ENCODE peak calls at places on chromosomes 2 and 18, in nine cellular contexts. E is left lung; G is stomach; Q is effector memory CD4-positive, alpha-beta T cell; B is HL-60; M is right atrium auricular region; P is left ventricle myocardium inferior; V is choroid plexus epithelial cell; F is cardiac fibroblast. Y is an unnamed sample.

GRCh38 chr2:187878096-187878495 is 323.9 kb upstream of the TFPI start:
- DNase-seq in F (no peak), P (no peak), G (no peak), M (no peak), B (no peak), V (no peak), E (no peak), Q (no peak), Y (no peak)

GRCh38 chr2:73257425-73258125 is 23.5 kb downstream of the CCT7 start:
- DNase-seq in B (peak), Q (no peak), F (no peak), V (no peak), P (no peak), E (peak), M (no peak), G (no peak), Y (no peak)

GRCh38 chr2:212495076-212495475 is 43.5 kb downstream of the ERBB4 start:
- DNase-seq in Q (no peak), G (no peak), B (no peak), E (no peak), P (no peak), M (no peak), F (no peak), V (no peak), Y (no peak)

GRCh38 chr2:221097568-221097915 is 474.6 kb downstream of the EPHA4 start:
- DNase-seq in F (no peak), Q (no peak), P (no peak), M (no peak), G (no peak), E (no peak), V (no peak), B (no peak), Y (peak)

GRCh38 chr18:765764-766549 is 46.1 kb downstream of the YES1 start:
- DNase-seq in G (peak), E (no peak), B (no peak), P (no peak), F (no peak), M (no peak), Q (no peak), V (no peak), Y (peak)

GRCh38 chr2:101616411-101616810 is 81.1 kb upstream of the MAP4K4 start:
- DNase-seq in P (peak), V (peak), M (peak), B (no peak), E (no peak), Q (no peak), G (peak), F (no peak), Y (no peak)

GRCh38 chr2:235390108-235390815 is 103.6 kb upstream of the AGAP1 start:
- DNase-seq in M (no peak), Q (peak), E (no peak), B (peak), F (no peak), V (peak), G (no peak), P (no peak), Y (no peak)

GRCh38 chr18:159037-159652 is 788 bp downstream of the USP14 start:
- DNase-seq in G (no peak), Q (no peak), B (no peak), F (peak), V (peak), P (no peak), M (no peak), E (no peak), Y (no peak)

GRCh38 chr18:3321133-3321812 is 59.3 kb downstream of the MYL12B start:
- DNase-seq in F (peak), E (no peak), B (no peak), V (peak), M (no peak), G (no peak), P (no peak), Q (no peak), Y (no peak)

GRCh38 chr2:20597868-20598183 is 53.1 kb downstream of the HS1BP3 start:
- DNase-seq in E (peak), F (no peak), M (no peak), G (no peak), Q (no peak), V (no peak), B (no peak), P (no peak), Y (peak)

GRCh38 chr2:74488643-74489481 is 6.0 kb downstream of the TTC31 start:
- DNase-seq in Q (no peak), F (no peak), P (no peak), G (no peak), B (no peak), V (no peak), M (no peak), E (no peak), Y (peak)

GRCh38 chr2:129139380-129139779 is 820.7 kb upstream of the HS6ST1 start:
- DNase-seq in V (no peak), F (no peak), P (no peak), Q (no peak), B (no peak), G (no peak), E (no peak), M (no peak), Y (no peak)

GRCh38 chr2:225056330-225057073 is 14.2 kb upstream of the DOCK10 start:
- DNase-seq in G (no peak), P (no peak), Q (no peak), F (peak), B (no peak), M (no peak), E (no peak), V (peak), Y (no peak)

GRCh38 chr2:85246348-85246747 is 81.4 kb downstream of the TGOLN2 start:
- DNase-seq in B (no peak), E (no peak), V (no peak), F (no peak), Q (no peak), M (no peak), P (no peak), G (no peak), Y (peak)

GRCh38 chr2:235223011-235223410 is 270.8 kb upstream of the AGAP1 start:
- DNase-seq in B (no peak), F (no peak), P (no peak), Q (no peak), G (no peak), V (no peak), M (no peak), E (no peak), Y (no peak)

GRCh38 chr2:221500501-221501209 is 71.4 kb downstream of the EPHA4 start:
- DNase-seq in G (no peak), P (no peak), F (no peak), Q (no peak), B (no peak), V (no peak), E (no peak), M (no peak), Y (no peak)

GRCh38 chr2:225318440-225318839 is 81.1 kb upstream of the NYAP2 start:
- DNase-seq in V (no peak), G (no peak), B (no peak), F (no peak), P (no peak), Q (no peak), E (no peak), M (no peak), Y (no peak)

GRCh38 chr2:241983571-241984270 is 114.2 kb downstream of the RTP5 start:
- DNase-seq in E (no peak), B (no peak), Q (no peak), M (peak), V (no peak), F (no peak), P (no peak), G (peak), Y (no peak)

GRCh38 chr2:234764378-234764777 is 187.4 kb upstream of the SH3BP4 start:
- DNase-seq in B (no peak), E (no peak), M (no peak), V (no peak), Q (no peak), F (no peak), P (no peak), G (no peak), Y (no peak)

GRCh38 chr2:131366643-131367042 is 2.7 kb upstream of the RAB6D start:
- DNase-seq in G (no peak), V (no peak), P (no peak), Q (no peak), F (no peak), E (no peak), M (no peak), B (no peak), Y (no peak)

GRCh38 chr2:26144031-26144430 is 28.9 kb upstream of the GAREM2 start:
- DNase-seq in E (no peak), F (no peak), G (no peak), Q (no peak), P (no peak), M (no peak), V (no peak), B (no peak), Y (no peak)

GRCh38 chr2:169623224-169623623 is 39.1 kb downstream of the PPIG start:
- DNase-seq in M (no peak), E (no peak), V (peak), P (no peak), F (no peak), B (no peak), G (no peak), Q (no peak), Y (no peak)

GRCh38 chr2:178457390-178457886 is 6.3 kb downstream of the PJVK start:
- DNase-seq in E (no peak), M (no peak), F (no peak), B (no peak), P (no peak), Q (no peak), V (no peak), G (no peak), Y (no peak)

GRCh38 chr2:74867841-74868658 is 34.1 kb downstream of the HK2 start:
- DNase-seq in V (peak), F (no peak), M (no peak), G (peak), B (no peak), Q (no peak), E (no peak), P (peak), Y (no peak)

DNA sequence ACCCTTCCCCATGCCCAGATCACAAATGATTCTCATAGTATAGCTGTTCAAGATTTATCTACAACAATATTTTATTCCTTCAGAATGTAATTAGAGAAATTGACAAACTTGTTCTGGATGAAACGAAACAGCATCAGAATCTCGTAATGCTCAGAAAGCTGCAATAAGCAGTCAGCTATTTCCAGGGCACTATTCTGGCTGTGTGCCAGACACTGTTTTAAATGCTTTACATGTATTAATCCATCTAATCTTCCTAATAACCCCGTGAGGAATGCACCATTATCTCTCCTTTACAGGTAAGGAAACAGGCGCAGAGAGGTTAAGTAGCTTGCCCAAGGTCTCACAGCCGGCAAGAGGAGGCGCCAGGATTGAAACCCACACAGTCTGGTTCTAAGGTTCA is 10.1 kb upstream of the LYPD6B start:
- DNase-seq in E (no peak), M (no peak), P (no peak), G (no peak), B (no peak), V (no peak), F (no peak), Q (no peak), Y (no peak)
- H3K4me3 ChIP-seq in E (no peak), M (no peak), P (no peak), G (no peak), B (no peak), V (no peak), F (no peak), Q (no peak), Y (no peak)

GRCh38 chr2:63047193-63047533 is 3.5 kb upstream of the OTX1 start:
- DNase-seq in P (no peak), M (no peak), Q (no peak), V (no peak), B (no peak), G (no peak), F (no peak), E (no peak), Y (no peak)
- H3K4me3 ChIP-seq in P (peak), M (no peak), Q (no peak), V (no peak), B (no peak), G (peak), F (no peak), E (no peak), Y (no peak)

DNA sequence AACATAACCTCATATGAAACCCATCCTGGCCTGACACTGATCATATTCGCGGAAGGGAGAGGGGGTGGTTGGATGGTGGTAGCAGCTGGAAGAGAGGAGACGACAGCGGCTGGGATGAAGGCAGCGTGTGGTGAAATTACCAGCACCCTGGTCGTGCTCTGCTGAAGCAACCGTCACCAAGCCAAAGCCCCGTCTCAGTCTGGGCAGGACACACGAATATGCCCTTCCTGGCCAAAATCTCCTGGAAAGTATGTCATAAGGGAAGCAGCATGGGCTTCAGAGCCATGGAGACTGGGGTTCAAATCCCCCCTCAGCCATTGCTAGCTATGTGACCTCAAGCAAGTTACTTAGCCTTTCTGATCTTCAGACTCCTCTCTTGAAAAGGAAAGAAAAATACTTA is 63.2 kb upstream of the CABLES1 start:
- DNase-seq in G (no peak), B (no peak), E (no peak), Q (no peak), P (no peak), M (no peak), V (no peak), F (no peak), Y (no peak)
- H3K4me3 ChIP-seq in G (no peak), B (no peak), E (no peak), Q (no peak), P (no peak), M (no peak), V (no peak), F (no peak), Y (no peak)

DNA sequence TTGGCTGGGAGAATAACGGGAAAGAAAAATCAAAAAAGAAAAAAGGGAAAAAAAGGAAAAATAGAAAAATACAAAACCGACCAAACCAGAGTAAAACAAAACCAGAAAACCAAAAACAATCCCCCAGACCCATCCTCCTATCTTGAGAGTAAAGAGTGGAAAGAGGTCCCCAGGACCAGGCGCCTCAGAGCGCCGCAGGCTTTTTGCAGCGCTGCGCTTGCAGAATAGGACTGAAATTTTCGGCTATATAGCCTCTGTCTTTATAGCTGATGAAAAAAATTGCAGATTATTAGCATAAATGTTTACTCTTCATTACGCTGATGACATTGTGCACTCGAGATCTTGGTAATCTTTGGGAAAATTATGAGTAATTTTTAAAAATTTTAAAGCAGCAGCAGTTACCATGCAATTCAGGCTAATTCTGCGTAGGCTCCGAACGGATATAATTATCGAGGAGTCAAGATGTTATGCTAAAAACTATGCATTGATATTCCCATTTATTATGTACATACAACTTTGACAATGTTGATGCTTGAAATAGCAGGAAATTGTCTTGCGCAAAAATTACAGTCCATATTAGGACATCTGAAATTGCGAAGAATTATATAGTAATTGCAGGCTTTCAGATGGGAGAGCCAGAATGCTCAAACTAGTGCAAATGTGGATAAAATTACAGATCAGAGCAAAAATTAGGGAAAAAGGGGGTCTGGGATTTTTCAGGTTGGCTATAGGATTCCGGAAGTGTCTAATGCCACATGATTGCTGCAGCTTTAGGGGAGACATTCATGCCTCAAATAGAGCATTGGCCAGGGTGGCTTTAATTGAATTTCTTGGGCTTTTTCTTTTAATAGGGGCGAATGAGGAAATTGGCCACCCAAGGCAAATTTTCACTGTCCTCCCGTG is 8.4 kb downstream of the DLX1 start:
- DNase-seq in F (no peak), V (no peak), B (no peak), M (no peak), Q (no peak), G (no peak), P (no peak), E (no peak), Y (no peak)
- H3K4me3 ChIP-seq in F (no peak), V (no peak), B (peak), M (no peak), Q (no peak), G (no peak), P (peak), E (no peak), Y (no peak)

DNA sequence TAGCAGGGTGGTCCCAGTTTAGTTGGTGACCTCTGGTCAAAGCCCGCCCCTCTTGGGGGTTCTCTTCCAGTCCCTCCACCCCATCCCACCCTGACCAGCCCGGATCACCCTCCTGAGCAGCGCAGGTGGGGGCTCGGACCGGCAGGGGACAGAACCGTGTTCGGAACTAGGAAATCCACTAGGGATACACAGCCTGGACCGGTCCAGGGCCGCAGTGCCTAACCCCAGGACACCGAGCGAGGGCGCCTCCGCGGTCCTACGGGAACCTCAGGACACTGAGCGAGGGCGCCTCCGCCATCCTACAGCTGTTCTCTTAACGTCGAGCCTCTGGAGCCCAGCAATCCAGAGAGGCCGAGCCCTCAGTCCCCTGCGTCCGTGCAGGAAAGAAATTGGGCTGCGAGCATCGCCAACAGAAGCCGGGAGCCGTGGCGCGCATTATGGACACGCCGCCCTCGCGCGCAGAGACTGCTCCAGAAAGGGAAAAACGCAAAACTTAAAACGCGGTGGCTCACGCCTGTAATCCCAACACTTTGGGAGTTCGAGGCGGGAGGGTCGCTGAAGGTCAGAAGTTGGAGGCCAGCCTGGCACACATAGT is 8.5 kb downstream of the RAX start:
- DNase-seq in V (no peak), B (no peak), Q (no peak), F (no peak), P (no peak), E (no peak), G (no peak), M (no peak), Y (no peak)
- H3K4me3 ChIP-seq in V (no peak), B (no peak), Q (peak), F (no peak), P (peak), E (peak), G (no peak), M (peak), Y (no peak)

GRCh38 chr2:9205481-9205880 is 1.1 kb upstream of the ASAP2 start:
- DNase-seq in B (no peak), Q (no peak), V (no peak), M (peak), F (no peak), G (no peak), P (no peak), E (no peak), Y (no peak)
- H3K4me3 ChIP-seq in B (no peak), Q (no peak), V (peak), M (peak), F (peak), G (no peak), P (peak), E (no peak), Y (peak)

Y was measured in WERI-Rb-1.